ENCODE peak calls at places on chromosomes 5 and 9, in four cellular contexts. W is upper lobe of right lung, B is neural crest cell, Y is choroid plexus epithelial cell. N is an unnamed sample.
A peak's percentile ranks its signal among the peaks of the same experiment; 100 is the strongest.

GRCh38 chr9:6045364-6045763 is 29.9 kb upstream of the RANBP6 start:
- DNase-seq in B (no peak), W (no peak), Y (no peak), N (no peak)

GRCh38 chr5:181054138-181054537 is 14.1 kb downstream of the BTNL9 start:
- DNase-seq in W (no peak), Y (no peak), B (no peak), N (no peak)

GRCh38 chr5:24623018-24623417 is 21.8 kb downstream of the CDH10 start:
- DNase-seq in Y (no peak), W (no peak), B (no peak), N (no peak)

GRCh38 chr9:35690447-35691324 is 961 bp upstream of the TPM2 start:
- DNase-seq in B (peak; percentile 31), Y (peak; percentile 70), W (peak; percentile 83), N (peak; percentile 74)

GRCh38 chr5:116291271-116291670 is 206.4 kb downstream of the COMMD10 start:
- DNase-seq in B (no peak), W (no peak), Y (peak; percentile 68), N (no peak)

GRCh38 chr5:173572431-173573125 is 43.9 kb downstream of the BOD1 start:
- DNase-seq in Y (no peak), B (no peak), W (no peak), N (no peak)

GRCh38 chr5:175516933-175517823 is 38.8 kb downstream of the SFXN1 start:
- DNase-seq in B (no peak), Y (no peak), W (no peak), N (no peak)

GRCh38 chr9:96875460-96876142 is 21.3 kb upstream of the ZNF782 start:
- DNase-seq in W (peak; percentile 79), Y (peak; percentile 85), B (peak; percentile 80), N (no peak)

GRCh38 chr5:148733601-148734438 is 79.5 kb upstream of the HTR4 start:
- DNase-seq in W (no peak), Y (peak; percentile 92), B (peak; percentile 83), N (peak; percentile 75)

GRCh38 chr9:88173378-88173999 is 35.2 kb upstream of the SPATA31C2 start:
- DNase-seq in B (peak; percentile 15), W (no peak), Y (peak; percentile 87), N (peak; percentile 59)

GRCh38 chr9:136438548-136438908 is 1.1 kb downstream of the INPP5E start:
- DNase-seq in B (peak; percentile 18), W (no peak), Y (peak; percentile 33), N (no peak)

GRCh38 chr9:13705913-13706312 is 426.4 kb upstream of the MPDZ start:
- DNase-seq in W (no peak), Y (peak; percentile 84), B (no peak), N (peak; percentile 11)

GRCh38 chr9:89835676-89836075 is 230.9 kb downstream of the GADD45G start:
- DNase-seq in Y (no peak), B (no peak), W (no peak), N (no peak)

GRCh38 chr9:35267716-35268115 is 105.9 kb downstream of the UNC13B start:
- DNase-seq in W (no peak), Y (peak; percentile 69), B (no peak), N (peak; percentile 16)

GRCh38 chr5:168327019-168327421 is 35.6 kb downstream of the WWC1 start:
- DNase-seq in B (no peak), W (no peak), Y (no peak), N (peak; percentile 22)

GRCh38 chr5:158450761-158451160 is 591.8 kb upstream of the CLINT1 start:
- DNase-seq in Y (no peak), B (no peak), W (no peak), N (peak; percentile 32)

GRCh38 chr5:50302815-50303490 is 138.1 kb downstream of the EMB start:
- DNase-seq in W (no peak), B (no peak), Y (no peak), N (peak; percentile 15)

GRCh38 chr9:122016789-122017188 is 76.3 kb downstream of the TTLL11 start:
- DNase-seq in W (no peak), B (no peak), Y (peak; percentile 50), N (no peak)
- TF ChIP-seq CTCF in W (peak; percentile 33), B (peak; percentile 58), Y (peak; percentile 70), N (peak; percentile 68)

DNA sequence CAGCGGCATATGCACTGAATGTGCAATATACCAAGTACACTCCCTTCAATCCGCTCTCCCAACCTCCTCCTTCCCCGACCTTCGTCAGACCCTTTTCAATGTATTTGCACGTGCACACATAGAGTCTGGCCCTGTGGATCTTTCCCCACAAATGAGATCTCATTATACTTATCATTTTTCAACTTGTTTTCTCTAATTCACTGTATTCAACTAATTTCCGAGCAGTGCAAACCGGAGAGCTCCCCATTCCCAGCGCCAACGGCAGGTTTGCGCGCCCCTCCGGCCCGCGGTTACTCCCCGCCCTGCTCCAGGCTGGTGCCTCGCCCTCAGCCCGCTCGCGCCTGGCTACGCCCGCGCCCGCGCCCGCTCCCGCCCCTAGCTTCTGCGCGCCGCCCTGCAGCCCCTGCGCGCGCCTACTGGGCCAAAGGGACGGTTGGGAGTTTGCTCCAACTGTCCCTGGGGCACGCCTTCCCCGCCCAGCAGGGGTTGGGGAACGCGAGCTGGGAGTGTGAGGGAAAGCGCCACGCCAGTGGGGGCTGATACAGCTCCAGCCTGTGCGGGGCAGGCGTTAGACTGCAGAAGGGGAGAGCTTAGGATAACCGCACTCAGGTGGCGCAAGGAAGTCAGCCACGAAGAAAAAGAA is 3.3 kb upstream of the CDC20B start:
- DNase-seq in B (peak; percentile 51), W (no peak), Y (no peak), N (no peak)
- TF ChIP-seq CTCF in B (peak; percentile 41), W (no peak), Y (no peak), N (peak; percentile 45)

GRCh38 chr5:29016067-29016466 is 1977.7 kb upstream of the CDH9 start:
- DNase-seq in B (no peak), Y (no peak), W (no peak), N (no peak)
- TF ChIP-seq CTCF in B (no peak), Y (no peak), W (no peak), N (no peak)

DNA sequence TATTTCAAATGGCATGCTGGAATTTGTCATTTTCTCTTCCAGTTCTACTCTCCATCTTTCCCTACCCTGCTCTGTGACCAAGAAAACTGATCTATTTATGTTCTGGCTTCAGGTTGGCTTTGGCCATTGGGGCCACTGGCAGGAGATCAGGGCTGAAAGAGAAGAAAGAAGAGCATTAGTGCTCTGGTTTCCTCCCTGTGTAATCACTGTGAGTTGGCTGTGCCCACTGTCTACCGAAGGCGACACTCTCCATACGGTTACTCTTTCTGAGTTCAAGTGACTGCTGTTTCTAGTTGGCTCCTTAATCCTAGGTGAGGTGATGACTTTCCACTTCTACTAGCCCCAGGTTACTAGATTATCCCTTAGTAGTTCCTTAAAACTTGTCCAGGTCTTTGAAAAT is 372.6 kb downstream of the PRELID2 start:
- DNase-seq in Y (no peak), W (no peak), B (no peak), N (no peak)
- TF ChIP-seq CTCF in Y (no peak), W (no peak), B (no peak), N (no peak)

GRCh38 chr9:106560540-106560939 is 302.4 kb upstream of the ZNF462 start:
- DNase-seq in W (no peak), Y (no peak), B (no peak), N (no peak)
- TF ChIP-seq CTCF in W (no peak), Y (no peak), B (peak; percentile 53), N (peak; percentile 34)

DNA sequence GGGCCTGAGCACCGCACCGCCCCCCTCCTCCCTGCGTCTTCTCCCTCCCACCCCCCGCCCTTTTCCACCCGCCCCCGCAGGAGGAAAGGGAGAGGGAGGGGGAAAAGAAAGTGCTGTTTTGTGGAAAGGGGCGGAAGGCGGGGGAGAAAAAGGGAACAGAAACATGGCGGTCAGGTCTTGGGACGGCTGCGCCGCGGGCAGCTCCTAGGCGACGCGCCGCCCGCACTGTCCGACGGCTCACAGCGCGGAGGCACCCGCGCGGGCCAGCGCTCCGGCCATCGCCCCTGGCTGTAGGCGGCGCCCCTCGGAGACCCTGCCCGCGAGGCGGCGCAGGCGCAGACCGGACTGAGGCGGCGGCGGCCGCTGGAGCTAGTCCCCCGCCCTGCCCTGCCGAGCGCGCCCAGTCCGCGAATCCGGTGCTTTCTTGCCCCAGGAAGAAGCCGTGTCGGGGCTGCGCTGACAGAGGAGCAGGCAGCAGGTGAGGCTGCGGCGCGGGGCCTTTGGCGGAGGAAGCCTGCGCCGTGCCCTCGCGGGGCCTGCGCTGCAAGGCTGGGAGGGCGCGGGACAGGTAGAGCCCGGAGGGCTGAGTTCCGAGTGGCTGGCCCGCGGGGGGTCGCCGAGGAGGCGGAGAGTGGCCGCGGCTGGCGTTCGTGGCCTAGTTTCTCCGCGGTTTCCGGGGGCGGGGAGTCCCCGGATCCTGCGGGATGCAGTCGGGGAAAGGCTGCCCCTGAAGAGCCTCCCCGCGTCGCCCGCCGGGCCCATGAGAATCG is at the start of gene DENND4C:
- DNase-seq in B (peak; percentile 86), Y (peak; percentile 86), W (peak; percentile 95), N (peak; percentile 71)
- TF ChIP-seq CTCF in B (peak; percentile 10), Y (no peak), W (no peak), N (peak; percentile 44)

GRCh38 chr9:95115104-95115503 is 202.4 kb downstream of the FANCC start:
- DNase-seq in Y (no peak), W (no peak), B (no peak), N (no peak)

GRCh38 chr9:95112436-95113280 is 204.9 kb downstream of the FANCC start:
- DNase-seq in Y (no peak), W (peak; percentile 43), B (no peak), N (no peak)

GRCh38 chr9:95116820-95117204 is 200.7 kb downstream of the FANCC start:
- DNase-seq in B (no peak), W (no peak), Y (no peak), N (no peak)

GRCh38 chr9:95111716-95112115 is 205.8 kb downstream of the FANCC start:
- DNase-seq in B (no peak), W (no peak), Y (no peak), N (no peak)

GRCh38 chr9:95116002-95116819 is 201.3 kb downstream of the FANCC start:
- DNase-seq in W (peak; percentile 61), Y (peak; percentile 24), B (no peak), N (no peak)
- TF ChIP-seq CTCF in W (peak; percentile 47), Y (peak; percentile 53), B (peak; percentile 44), N (peak; percentile 20)

GRCh38 chr5:176629317-176629852 is 949 bp downstream of the SNCB start:
- DNase-seq in B (no peak), Y (no peak), W (no peak), N (no peak)

GRCh38 chr5:176628406-176629228 is 1.7 kb downstream of the SNCB start:
- DNase-seq in W (no peak), Y (no peak), B (no peak), N (no peak)

GRCh38 chr5:176630681-176631222 is 277 bp downstream of the EIF4E1B start:
- DNase-seq in B (no peak), W (no peak), Y (no peak), N (no peak)

GRCh38 chr5:176631383-176631970 is 1.0 kb downstream of the EIF4E1B start:
- DNase-seq in W (no peak), Y (no peak), B (no peak), N (no peak)

GRCh38 chr5:176629853-176630680 is at the start of the genes EIF4E1B and SNCB:
- DNase-seq in B (peak; percentile 53), W (no peak), Y (peak; percentile 52), N (no peak)
- TF ChIP-seq CTCF in B (no peak), W (no peak), Y (no peak), N (no peak)

DNA sequence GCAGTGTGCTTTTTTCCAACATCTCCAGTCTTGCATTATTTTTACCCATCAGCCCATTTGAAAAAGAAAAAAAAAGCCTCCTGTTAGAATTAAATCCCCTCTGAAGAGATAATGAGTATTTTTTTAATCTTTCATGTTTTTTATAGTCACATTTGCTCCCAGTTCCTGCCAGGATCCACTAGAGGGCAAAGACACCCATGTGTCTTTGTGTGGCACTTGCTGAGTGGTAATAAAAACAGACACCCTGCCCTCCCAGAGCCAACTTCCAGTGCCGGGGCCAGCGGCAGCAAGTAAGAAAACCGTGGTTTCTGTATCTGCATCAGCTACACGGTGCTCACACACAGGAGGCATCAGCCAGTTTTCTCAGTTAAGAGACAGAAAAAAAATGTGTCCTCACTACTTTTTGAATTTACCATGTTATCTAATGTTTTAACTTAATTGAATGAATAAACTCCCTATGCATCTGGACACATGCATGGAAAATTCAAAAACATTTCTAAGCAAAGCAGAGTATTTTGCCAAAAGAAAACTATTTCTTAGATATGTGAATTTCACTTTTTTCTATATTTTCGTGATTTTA is 70.2 kb upstream of the PLEKHG4B start:
- DNase-seq in W (no peak), Y (peak; percentile 22), B (no peak), N (peak; percentile 42)
- TF ChIP-seq CTCF in W (no peak), Y (peak; percentile 53), B (peak; percentile 52), N (peak; percentile 75)

N was measured in HFFc6.